ENCODE peak calls at places on chromosomes 4 and X, in four cellular contexts. P, F, N and H are unnamed samples. For H3K36me3, the result is how much of the 10 kb centered on the place peaks cover.

GRCh38 chr4:146214238-146214637 is at the start of gene REELD1:
- DNase-seq in P (no peak), F (no peak), N (no peak), H (no peak)

GRCh38 chr4:128298852-128299251 is 11.2 kb upstream of the PGRMC2 start:
- DNase-seq in P (no peak), F (no peak), N (no peak), H (no peak)

GRCh38 chrX:50920132-50920531 is 9.6 kb downstream of the BMP15 start:
- DNase-seq in P (no peak), F (no peak), N (no peak), H (no peak)

GRCh38 chrX:43813319-43813718 is 68.9 kb downstream of the MAOB start:
- DNase-seq in P (no peak), F (no peak), N (no peak), H (no peak)

GRCh38 chr4:139815646-139816601 is 150.3 kb downstream of the MGST2 start:
- DNase-seq in P (no peak), F (no peak), N (no peak), H (peak)

GRCh38 chr4:734951-735350 is 29.3 kb downstream of the PCGF3 start:
- DNase-seq in P (no peak), F (no peak), N (no peak), H (no peak)

GRCh38 chrX:74232859-74233258 is 71.1 kb upstream of the ZCCHC13 start:
- DNase-seq in P (no peak), F (no peak), N (no peak), H (peak)

GRCh38 chr4:143420227-143420626 is 83.6 kb downstream of the GAB1 start:
- DNase-seq in P (no peak), F (no peak), N (no peak), H (no peak)

GRCh38 chr4:32226201-32226600 is 1506.0 kb downstream of the PCDH7 start:
- DNase-seq in P (no peak), F (no peak), N (no peak), H (no peak)

GRCh38 chr4:8110071-8110986 is 48.3 kb downstream of the ABLIM2 start:
- DNase-seq in P (no peak), F (no peak), N (no peak), H (no peak)

GRCh38 chr4:184513802-184514120 is 39.4 kb upstream of the IRF2 start:
- DNase-seq in P (no peak), F (no peak), N (no peak), H (no peak)

GRCh38 chr4:158229768-158230167 is 19.5 kb downstream of the TMEM144 start:
- DNase-seq in P (no peak), F (no peak), N (no peak), H (no peak)

GRCh38 chr4:101806914-101807313 is 16.4 kb downstream of the BANK1 start:
- DNase-seq in P (no peak), F (no peak), N (peak), H (peak)

GRCh38 chr4:95547708-95548471 is 883 bp downstream of the UNC5C start:
- DNase-seq in P (no peak), F (peak), N (peak), H (peak)

GRCh38 chr4:168757500-168757899 is 252.6 kb downstream of the CBR4 start:
- DNase-seq in P (no peak), F (no peak), N (no peak), H (no peak)

GRCh38 chr4:6105311-6105911 is 87.2 kb upstream of the C4orf50 start:
- DNase-seq in P (no peak), F (no peak), N (no peak), H (no peak)

GRCh38 chr4:3136454-3136853 is 62.0 kb downstream of the HTT start:
- DNase-seq in P (no peak), F (no peak), N (no peak), H (no peak)

DNA sequence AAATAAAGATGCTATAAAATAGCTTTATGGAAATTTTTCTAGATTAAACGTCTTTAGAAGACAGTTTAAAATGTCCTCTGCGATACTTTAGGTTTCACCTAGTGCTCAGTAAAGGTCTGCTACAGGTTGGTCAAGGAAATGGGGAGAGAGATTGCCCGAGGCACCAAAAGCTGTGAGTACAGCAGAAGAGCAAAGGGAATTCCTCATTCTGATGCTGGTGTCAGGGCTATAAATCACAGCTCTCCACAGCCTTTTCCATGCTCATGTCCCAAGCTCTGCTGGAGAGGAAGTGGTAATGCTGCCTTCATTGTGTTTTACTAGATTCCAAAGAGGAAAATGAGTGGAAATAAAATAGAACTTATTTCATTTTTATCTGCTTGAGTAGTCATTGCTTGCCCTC is 2060.4 kb downstream of the ARAP2 start:
- DNase-seq in P (no peak), F (no peak), N (no peak), H (no peak)
- H3K4me3 ChIP-seq in P (no peak), F (no peak), N (no peak), H (no peak)

GRCh38 chr4:44684648-44685047 is 6.4 kb downstream of the GUF1 start:
- DNase-seq in P (no peak), F (no peak), N (no peak), H (no peak)
- H3K36me3 ChIP-seq in P (under half), F (under half), N (under half), H (under half)

DNA sequence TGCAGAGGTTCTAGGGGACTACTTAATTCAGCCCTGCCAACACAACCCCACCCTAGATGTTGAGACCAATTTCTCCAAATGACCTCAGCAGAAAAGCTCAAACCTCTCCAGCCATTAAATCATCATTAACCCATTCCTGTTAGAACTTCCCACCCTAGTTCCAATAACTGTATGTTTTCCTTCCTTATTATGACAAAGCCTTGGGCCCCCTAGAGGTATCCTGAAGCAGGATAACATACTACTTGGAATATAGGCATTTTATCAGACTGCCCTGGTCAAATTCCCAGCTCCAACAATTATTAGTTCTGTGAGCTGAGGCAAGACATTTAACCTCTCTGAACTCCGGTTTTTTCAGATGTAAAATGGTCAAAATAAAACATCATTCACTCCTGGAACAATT is 244.6 kb upstream of the TENM3 start:
- DNase-seq in P (no peak), F (no peak), N (no peak), H (no peak)
- TF ChIP-seq CTCF in P (no peak), F (no peak), N (no peak), H (peak)

GRCh38 chr4:53601251-53601764 is 10.0 kb upstream of the LNX1 start:
- DNase-seq in P (no peak), F (peak), N (peak), H (peak)
- H3K4me3 ChIP-seq in P (no peak), F (no peak), N (no peak), H (peak)